ENCODE peak calls at places on chromosomes 7 and 10, in five cellular contexts. N is thoracic aorta; U is PC-9; S is CD8-positive, alpha-beta T cell; G is uterus. M is an unnamed sample.

GRCh38 chr10:28719789-28720436 is 42.6 kb downstream of the BAMBI start:
- DNase-seq in N (no peak), U (no peak), S (no peak), G (no peak), M (no peak)

GRCh38 chr10:42997849-42998165 is 79.1 kb upstream of the RET start:
- DNase-seq in N (no peak), U (no peak), S (no peak), G (no peak), M (no peak)

GRCh38 chr10:78342787-78343186 is 309.1 kb downstream of the RPS24 start:
- DNase-seq in N (no peak), U (no peak), S (no peak), G (peak; percentile 19), M (no peak)

GRCh38 chr7:77888998-77889397 is 90.4 kb downstream of the PHTF2 start:
- DNase-seq in N (no peak), U (no peak), S (no peak), G (no peak), M (no peak)

GRCh38 chr7:37921340-37921805 is 933 bp downstream of the EPDR1 start:
- DNase-seq in N (no peak), U (no peak), S (no peak), G (peak; percentile 46), M (no peak)

GRCh38 chr10:79176949-79177602 is 108.3 kb downstream of the ZMIZ1 start:
- DNase-seq in N (no peak), U (no peak), S (no peak), G (no peak), M (no peak)

GRCh38 chr10:28929942-28930341 is 252.6 kb downstream of the BAMBI start:
- DNase-seq in N (no peak), U (no peak), S (no peak), G (no peak), M (no peak)

GRCh38 chr7:149179241-149179640 is 16.1 kb upstream of the ZNF282 start:
- DNase-seq in N (no peak), U (no peak), S (no peak), G (no peak), M (no peak)

GRCh38 chr7:2734084-2734601 is 46.1 kb downstream of the AMZ1 start:
- DNase-seq in N (no peak), U (no peak), S (no peak), G (no peak), M (no peak)

GRCh38 chr10:116612107-116612506 is 8.6 kb upstream of the PNLIPRP2 start:
- DNase-seq in N (no peak), U (no peak), S (no peak), G (no peak), M (no peak)

GRCh38 chr7:134212576-134213546 is 85.7 kb downstream of the LRGUK start:
- DNase-seq in N (no peak), U (no peak), S (no peak), G (no peak), M (no peak)

GRCh38 chr10:9254353-9254752 is 1199.9 kb downstream of the GATA3 start:
- DNase-seq in N (no peak), U (no peak), S (no peak), G (no peak), M (no peak)

GRCh38 chr10:44043646-44044368 is 341.1 kb downstream of the CXCL12 start:
- DNase-seq in N (no peak), U (no peak), S (no peak), G (no peak), M (no peak)

DNA sequence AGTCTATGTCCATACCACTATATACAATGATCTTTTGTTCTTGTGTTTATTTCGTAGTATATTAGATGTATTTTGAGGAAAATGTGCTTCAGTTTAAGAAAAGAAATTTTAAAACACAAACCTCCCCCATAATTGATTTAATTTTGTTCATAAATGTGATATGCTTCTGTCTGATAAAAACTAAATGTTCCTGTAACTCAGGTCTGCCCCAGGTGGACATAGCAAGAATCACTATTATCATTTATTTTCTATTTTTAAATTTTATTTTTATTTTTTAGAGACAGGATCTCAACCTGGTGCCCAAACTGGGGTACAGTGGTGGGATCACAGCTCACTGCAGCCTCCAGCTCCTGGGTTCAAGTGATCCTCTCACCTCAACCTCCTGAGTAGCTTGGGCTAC is 43.2 kb downstream of the BEND7 start:
- DNase-seq in N (no peak), U (no peak), S (no peak), G (no peak), M (no peak)
- TF ChIP-seq CTCF in N (peak; percentile 13), U (peak; percentile 53), S (no peak), G (no peak), M (peak; percentile 62)

GRCh38 chr7:22613466-22613865 is 113.5 kb upstream of the STEAP1B start:
- DNase-seq in N (no peak), U (no peak), S (no peak), G (no peak), M (no peak)
- TF ChIP-seq CTCF in N (no peak), U (no peak), S (no peak), G (no peak), M (no peak)

DNA sequence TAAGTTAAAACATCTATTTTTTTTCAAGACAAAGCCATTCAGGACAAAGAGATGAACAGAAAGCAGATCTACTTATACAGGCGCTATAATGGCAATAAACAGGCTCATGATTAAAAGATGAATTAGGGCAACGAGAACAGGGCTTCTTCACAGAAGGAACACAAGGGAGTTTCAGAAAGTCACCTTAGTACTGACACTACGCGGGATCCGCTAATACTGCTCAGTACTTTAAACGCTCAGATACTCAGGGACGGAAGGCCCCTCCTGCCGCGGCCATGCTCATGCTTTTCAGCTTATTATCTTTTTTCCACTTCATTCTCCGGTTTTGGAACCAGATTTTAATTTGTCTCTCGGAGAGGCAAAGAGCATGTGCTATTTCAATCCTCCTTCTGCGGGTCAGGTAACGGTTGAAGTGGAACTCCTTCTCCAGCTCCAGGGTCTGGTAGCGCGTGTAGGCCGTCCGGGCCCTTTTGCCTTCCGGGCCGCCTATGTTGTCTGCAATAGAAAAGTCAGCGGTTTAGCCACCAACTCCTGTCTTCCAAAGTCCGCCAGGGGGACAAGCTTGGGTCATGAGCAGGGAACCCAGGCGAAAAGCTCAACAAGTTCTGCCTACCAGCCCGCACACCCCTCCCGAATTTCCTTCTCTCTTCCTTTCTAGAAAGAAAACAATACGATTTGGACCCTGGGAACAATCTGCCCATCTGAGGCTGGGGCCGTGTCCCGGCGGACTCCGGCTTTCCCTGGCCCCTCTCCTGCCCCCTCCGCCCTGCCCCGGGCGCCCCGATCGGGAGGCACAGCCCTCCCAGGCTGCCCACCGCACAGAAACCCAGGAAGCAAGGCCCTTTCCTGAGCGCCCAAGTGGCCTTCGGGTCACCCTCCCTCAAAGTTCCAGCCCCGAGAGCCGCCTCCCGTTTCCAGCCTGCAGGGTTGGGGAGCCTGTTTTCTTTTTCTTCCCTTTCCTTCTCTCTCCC is 1.6 kb downstream of the HOXA5 start:
- DNase-seq in N (no peak), U (no peak), S (no peak), G (no peak), M (no peak)
- TF ChIP-seq CTCF in N (peak; percentile 47), U (no peak), S (no peak), G (no peak), M (peak; percentile 40)

GRCh38 chr10:47012214-47012613 is 101.0 kb downstream of the PTPN20 start:
- DNase-seq in N (no peak), U (no peak), S (no peak), G (no peak), M (no peak)

GRCh38 chr10:47009215-47009838 is 98.1 kb downstream of the PTPN20 start:
- DNase-seq in N (no peak), U (no peak), S (no peak), G (no peak), M (no peak)

GRCh38 chr10:47015404-47015803 is 104.2 kb downstream of the PTPN20 start:
- DNase-seq in N (no peak), U (no peak), S (no peak), G (no peak), M (no peak)

GRCh38 chr10:47016564-47016963 is 105.3 kb downstream of the PTPN20 start:
- DNase-seq in N (no peak), U (no peak), S (no peak), G (no peak), M (no peak)

GRCh38 chr10:47013469-47014169 is 102.4 kb downstream of the PTPN20 start:
- DNase-seq in N (no peak), U (no peak), S (no peak), G (peak; percentile 41), M (no peak)
- TF ChIP-seq CTCF in N (no peak), U (no peak), S (no peak), G (no peak), M (no peak)

GRCh38 chr7:85829817-85830432 is 643.1 kb upstream of the SEMA3D start:
- DNase-seq in N (no peak), U (no peak), S (no peak), G (no peak), M (no peak)
- TF ChIP-seq CTCF in N (no peak), U (peak; percentile 62), S (no peak), G (no peak), M (peak; percentile 75)

GRCh38 chr10:119688033-119688508 is 36.9 kb downstream of the BAG3 start:
- DNase-seq in N (no peak), U (no peak), S (no peak), G (no peak), M (no peak)
- TF ChIP-seq CTCF in N (no peak), U (no peak), S (no peak), G (no peak), M (no peak)

M was measured in neural crest cell.